ENCODE peak calls at places on chromosomes 6 and 20, in five cellular contexts. H is colonic mucosa, B is mucosa of descending colon, C is HS-27A, N is IMR-90. Z is an unnamed sample.

GRCh38 chr6:118187568-118188164 is 280.6 kb downstream of the SLC35F1 start:
- DNase-seq in H (no peak), B (no peak), C (no peak), N (no peak), Z (peak)

GRCh38 chr6:156599977-156600647 is 177.1 kb upstream of the ARID1B start:
- DNase-seq in B (no peak), N (no peak), H (no peak), C (no peak), Z (no peak)

GRCh38 chr6:39934060-39934757 is at the start of gene MOCS1:
- DNase-seq in H (peak), N (peak), C (peak), B (peak), Z (peak)

GRCh38 chr20:25316506-25317190 is 68.8 kb downstream of the PYGB start:
- DNase-seq in H (no peak), B (no peak), C (no peak), N (no peak), Z (no peak)

GRCh38 chr6:29627762-29628418 is 5.1 kb downstream of the GABBR1 start:
- DNase-seq in B (peak), N (peak), C (no peak), H (peak), Z (peak)

GRCh38 chr6:74268821-74269600 is 573.0 kb downstream of the CD109 start:
- DNase-seq in C (no peak), B (no peak), H (no peak), N (peak), Z (peak)

GRCh38 chr6:5082487-5083306 is 2.4 kb upstream of the PPP1R3G start:
- DNase-seq in C (peak), B (no peak), N (peak), H (no peak), Z (peak)

GRCh38 chr6:115882174-115882573 is 178.5 kb downstream of the FRK start:
- DNase-seq in N (no peak), C (no peak), B (no peak), H (no peak), Z (no peak)

GRCh38 chr6:33116881-33117711 is 41.3 kb downstream of the HLA-DPB1 start:
- DNase-seq in C (no peak), B (no peak), H (no peak), N (no peak), Z (peak)

GRCh38 chr6:80289727-80290126 is 183.3 kb downstream of the BCKDHB start:
- DNase-seq in N (no peak), H (no peak), B (no peak), C (no peak), Z (no peak)

GRCh38 chr6:37451411-37452273 is 18.6 kb downstream of the CMTR1 start:
- DNase-seq in N (no peak), H (no peak), C (no peak), B (no peak), Z (peak)

GRCh38 chr20:61938839-61939690 is 126.6 kb downstream of the TAF4 start:
- DNase-seq in B (peak), C (no peak), H (no peak), N (no peak), Z (no peak)

GRCh38 chr6:136445063-136445462 is 105.2 kb downstream of the MAP7 start:
- DNase-seq in H (no peak), B (no peak), C (no peak), N (no peak), Z (no peak)